ENCODE peak calls at places on chromosomes 3 and 15, in six cellular contexts. One of them, this sample, is unnamed.

GRCh38 chr3:29381595-29381994 is 100.7 kb downstream of the RBMS3 start:
- DNase-seq in cerebellum: no peak
- DNase-seq in hypothalamus: no peak
- DNase-seq in fibroblast of the aortic adventitia: peak
- DNase-seq in NCI-H774: no peak
- DNase-seq in stomach: no peak
- DNase-seq in this sample: no peak

GRCh38 chr15:72179950-72180581 is 17.5 kb downstream of the GRAMD2A start:
- DNase-seq in fibroblast of the aortic adventitia: no peak
- DNase-seq in cerebellum: no peak
- DNase-seq in NCI-H774: no peak
- DNase-seq in stomach: no peak
- DNase-seq in hypothalamus: peak
- DNase-seq in this sample: peak

GRCh38 chr3:127254730-127255129 is 33.1 kb downstream of the PRR20G start:
- DNase-seq in fibroblast of the aortic adventitia: no peak
- DNase-seq in hypothalamus: no peak
- DNase-seq in stomach: no peak
- DNase-seq in cerebellum: no peak
- DNase-seq in NCI-H774: no peak
- DNase-seq in this sample: no peak

GRCh38 chr15:42730135-42730534 is 6.8 kb downstream of the CDAN1 start:
- DNase-seq in stomach: no peak
- DNase-seq in fibroblast of the aortic adventitia: no peak
- DNase-seq in hypothalamus: no peak
- DNase-seq in NCI-H774: no peak
- DNase-seq in cerebellum: no peak
- DNase-seq in this sample: no peak

GRCh38 chr3:42115223-42115622 is 24.1 kb downstream of the TRAK1 start:
- DNase-seq in stomach: no peak
- DNase-seq in cerebellum: no peak
- DNase-seq in hypothalamus: no peak
- DNase-seq in fibroblast of the aortic adventitia: no peak
- DNase-seq in NCI-H774: no peak
- DNase-seq in this sample: no peak

GRCh38 chr15:28915041-28915810 is 29.5 kb downstream of the APBA2 start:
- DNase-seq in NCI-H774: no peak
- DNase-seq in hypothalamus: no peak
- DNase-seq in fibroblast of the aortic adventitia: no peak
- DNase-seq in cerebellum: no peak
- DNase-seq in stomach: no peak
- DNase-seq in this sample: no peak

GRCh38 chr3:48960841-48961413 is 29.1 kb upstream of the P4HTM start:
- DNase-seq in hypothalamus: no peak
- DNase-seq in NCI-H774: no peak
- DNase-seq in cerebellum: no peak
- DNase-seq in stomach: no peak
- DNase-seq in fibroblast of the aortic adventitia: peak
- DNase-seq in this sample: no peak

GRCh38 chr15:74226761-74227540 is 9.2 kb upstream of the CCDC33 start:
- DNase-seq in NCI-H774: no peak
- DNase-seq in hypothalamus: no peak
- DNase-seq in stomach: no peak
- DNase-seq in cerebellum: peak
- DNase-seq in fibroblast of the aortic adventitia: no peak
- DNase-seq in this sample: peak

GRCh38 chr15:100849021-100849831 is 30.4 kb upstream of the ALDH1A3 start:
- DNase-seq in stomach: peak
- DNase-seq in NCI-H774: peak
- DNase-seq in fibroblast of the aortic adventitia: peak
- DNase-seq in cerebellum: no peak
- DNase-seq in hypothalamus: peak
- DNase-seq in this sample: no peak

GRCh38 chr3:49716691-49717538 is 2.6 kb downstream of the AMIGO3 start:
- DNase-seq in NCI-H774: no peak
- DNase-seq in cerebellum: no peak
- DNase-seq in hypothalamus: no peak
- DNase-seq in stomach: no peak
- DNase-seq in fibroblast of the aortic adventitia: no peak
- DNase-seq in this sample: no peak

GRCh38 chr3:10279384-10280176 is 13.2 kb downstream of the GHRL start:
- DNase-seq in fibroblast of the aortic adventitia: no peak
- DNase-seq in cerebellum: no peak
- DNase-seq in NCI-H774: no peak
- DNase-seq in stomach: no peak
- DNase-seq in hypothalamus: no peak
- DNase-seq in this sample: no peak

GRCh38 chr3:140537075-140537474 is 140.8 kb upstream of the TRIM42 start:
- DNase-seq in stomach: no peak
- DNase-seq in fibroblast of the aortic adventitia: no peak
- DNase-seq in NCI-H774: peak
- DNase-seq in hypothalamus: no peak
- DNase-seq in cerebellum: no peak
- DNase-seq in this sample: no peak

GRCh38 chr15:65509321-65509720 is 8.2 kb downstream of the DPP8 start:
- DNase-seq in hypothalamus: no peak
- DNase-seq in NCI-H774: no peak
- DNase-seq in cerebellum: no peak
- DNase-seq in fibroblast of the aortic adventitia: no peak
- DNase-seq in stomach: no peak
- DNase-seq in this sample: no peak

GRCh38 chr3:46668591-46668990 is 24.9 kb downstream of the ALS2CL start:
- DNase-seq in cerebellum: no peak
- DNase-seq in fibroblast of the aortic adventitia: no peak
- DNase-seq in NCI-H774: no peak
- DNase-seq in stomach: peak
- DNase-seq in hypothalamus: no peak
- DNase-seq in this sample: no peak

GRCh38 chr3:12175137-12175593 is 16.5 kb upstream of the TIMP4 start:
- DNase-seq in hypothalamus: no peak
- DNase-seq in NCI-H774: no peak
- DNase-seq in cerebellum: peak
- DNase-seq in fibroblast of the aortic adventitia: peak
- DNase-seq in stomach: no peak
- DNase-seq in this sample: peak

GRCh38 chr3:153379516-153379915 is 217.5 kb downstream of the RAP2B start:
- DNase-seq in fibroblast of the aortic adventitia: peak
- DNase-seq in stomach: no peak
- DNase-seq in NCI-H774: no peak
- DNase-seq in hypothalamus: no peak
- DNase-seq in cerebellum: no peak
- DNase-seq in this sample: no peak

GRCh38 chr3:111070772-111071256 is 802 bp upstream of the NECTIN3 start:
- DNase-seq in cerebellum: no peak
- DNase-seq in NCI-H774: no peak
- DNase-seq in stomach: no peak
- DNase-seq in fibroblast of the aortic adventitia: no peak
- DNase-seq in hypothalamus: no peak
- DNase-seq in this sample: no peak

GRCh38 chr3:186281172-186281571 is 80.9 kb downstream of the DGKG start:
- DNase-seq in cerebellum: no peak
- DNase-seq in hypothalamus: no peak
- DNase-seq in stomach: no peak
- DNase-seq in NCI-H774: no peak
- DNase-seq in fibroblast of the aortic adventitia: peak
- DNase-seq in this sample: no peak

GRCh38 chr3:128875556-128876120 is 3.8 kb upstream of the ACAD9 start:
- DNase-seq in hypothalamus: no peak
- DNase-seq in NCI-H774: no peak
- DNase-seq in stomach: peak
- DNase-seq in cerebellum: peak
- DNase-seq in fibroblast of the aortic adventitia: no peak
- DNase-seq in this sample: peak

GRCh38 chr3:192207239-192207638 is 520.1 kb downstream of the FGF12 start:
- DNase-seq in cerebellum: no peak
- DNase-seq in fibroblast of the aortic adventitia: no peak
- DNase-seq in stomach: no peak
- DNase-seq in NCI-H774: no peak
- DNase-seq in hypothalamus: no peak
- DNase-seq in this sample: no peak

GRCh38 chr3:78134496-78134895 is 1094.6 kb downstream of the ROBO2 start:
- DNase-seq in hypothalamus: no peak
- DNase-seq in fibroblast of the aortic adventitia: no peak
- DNase-seq in stomach: no peak
- DNase-seq in cerebellum: no peak
- DNase-seq in NCI-H774: no peak
- DNase-seq in this sample: no peak

GRCh38 chr3:50502584-50503423 is 630 bp downstream of the CACNA2D2 start:
- DNase-seq in hypothalamus: no peak
- DNase-seq in stomach: no peak
- DNase-seq in fibroblast of the aortic adventitia: no peak
- DNase-seq in cerebellum: no peak
- DNase-seq in NCI-H774: no peak
- DNase-seq in this sample: no peak

GRCh38 chr3:50523170-50523865 is 19.9 kb upstream of the CACNA2D2 start:
- DNase-seq in hypothalamus: no peak
- DNase-seq in fibroblast of the aortic adventitia: no peak
- DNase-seq in cerebellum: no peak
- DNase-seq in stomach: no peak
- DNase-seq in NCI-H774: no peak
- DNase-seq in this sample: no peak

GRCh38 chr3:63762180-63762579 is 56.9 kb upstream of the C3orf49 start:
- DNase-seq in NCI-H774: no peak
- DNase-seq in fibroblast of the aortic adventitia: peak
- DNase-seq in cerebellum: no peak
- DNase-seq in stomach: no peak
- DNase-seq in hypothalamus: no peak
- DNase-seq in this sample: no peak

GRCh38 chr15:92921215-92922131 is 21.3 kb downstream of the CHD2 start:
- DNase-seq in fibroblast of the aortic adventitia: peak
- DNase-seq in cerebellum: no peak
- DNase-seq in NCI-H774: no peak
- DNase-seq in stomach: no peak
- DNase-seq in hypothalamus: no peak
- DNase-seq in this sample: peak

GRCh38 chr3:36843065-36844051 is 79.0 kb upstream of the DCLK3 start:
- DNase-seq in hypothalamus: no peak
- DNase-seq in fibroblast of the aortic adventitia: peak
- DNase-seq in cerebellum: peak
- DNase-seq in stomach: no peak
- DNase-seq in NCI-H774: no peak
- DNase-seq in this sample: peak

GRCh38 chr15:77064539-77065308 is 6.2 kb downstream of the TSPAN3 start:
- DNase-seq in cerebellum: no peak
- DNase-seq in hypothalamus: no peak
- DNase-seq in NCI-H774: no peak
- DNase-seq in fibroblast of the aortic adventitia: no peak
- DNase-seq in stomach: no peak
- DNase-seq in this sample: no peak

GRCh38 chr3:140359198-140359995 is 318.5 kb upstream of the TRIM42 start:
- DNase-seq in cerebellum: no peak
- DNase-seq in hypothalamus: no peak
- DNase-seq in stomach: no peak
- DNase-seq in fibroblast of the aortic adventitia: no peak
- DNase-seq in NCI-H774: no peak
- DNase-seq in this sample: no peak

GRCh38 chr3:190497809-190498208 is 16.1 kb upstream of the IL1RAP start:
- DNase-seq in fibroblast of the aortic adventitia: no peak
- DNase-seq in hypothalamus: no peak
- DNase-seq in stomach: no peak
- DNase-seq in cerebellum: no peak
- DNase-seq in NCI-H774: no peak
- DNase-seq in this sample: no peak

GRCh38 chr3:138694287-138695007 is 85.9 kb downstream of the FAIM start:
- DNase-seq in cerebellum: no peak
- DNase-seq in fibroblast of the aortic adventitia: peak
- DNase-seq in stomach: no peak
- DNase-seq in hypothalamus: no peak
- DNase-seq in NCI-H774: no peak
- DNase-seq in this sample: no peak

GRCh38 chr3:119173325-119173724 is at the start of gene UPK1B:
- DNase-seq in fibroblast of the aortic adventitia: no peak
- DNase-seq in NCI-H774: no peak
- DNase-seq in stomach: no peak
- DNase-seq in hypothalamus: no peak
- DNase-seq in cerebellum: no peak
- DNase-seq in this sample: no peak

GRCh38 chr15:52790166-52790708 is at the start of gene ONECUT1:
- DNase-seq in fibroblast of the aortic adventitia: peak
- DNase-seq in NCI-H774: peak
- DNase-seq in stomach: peak
- DNase-seq in cerebellum: peak
- DNase-seq in hypothalamus: peak
- DNase-seq in this sample: peak